ENCODE peak calls at places on chromosomes 2 and 18, in six cellular contexts. One of them, this sample, is unnamed.

GRCh38 chr2:105125428-105125827 is 87.6 kb downstream of the MRPS9 start:
- DNase-seq in substantia nigra: no peak
- DNase-seq in hypothalamus: no peak
- DNase-seq in CD8-positive, alpha-beta memory T cell: no peak
- DNase-seq in CD8-positive, alpha-beta T cell: no peak
- DNase-seq in NCI-H774: no peak
- DNase-seq in this sample: no peak

GRCh38 chr2:217790681-217791392 is 212.0 kb downstream of the TNS1 start:
- DNase-seq in substantia nigra: no peak
- DNase-seq in hypothalamus: no peak
- DNase-seq in CD8-positive, alpha-beta memory T cell: no peak
- DNase-seq in NCI-H774: no peak
- DNase-seq in CD8-positive, alpha-beta T cell: no peak
- DNase-seq in this sample: no peak

GRCh38 chr18:55323051-55323994 is 264.7 kb downstream of the TCF4 start:
- DNase-seq in substantia nigra: no peak
- DNase-seq in hypothalamus: no peak
- DNase-seq in NCI-H774: no peak
- DNase-seq in CD8-positive, alpha-beta T cell: no peak
- DNase-seq in CD8-positive, alpha-beta memory T cell: no peak
- DNase-seq in this sample: no peak

GRCh38 chr18:48962252-48962856 is 11.6 kb upstream of the SMAD7 start:
- DNase-seq in hypothalamus: no peak
- DNase-seq in NCI-H774: no peak
- DNase-seq in CD8-positive, alpha-beta memory T cell: no peak
- DNase-seq in CD8-positive, alpha-beta T cell: no peak
- DNase-seq in substantia nigra: no peak
- DNase-seq in this sample: no peak

GRCh38 chr18:29028560-29028959 is 851.6 kb upstream of the CDH2 start:
- DNase-seq in substantia nigra: no peak
- DNase-seq in CD8-positive, alpha-beta T cell: no peak
- DNase-seq in NCI-H774: no peak
- DNase-seq in CD8-positive, alpha-beta memory T cell: no peak
- DNase-seq in hypothalamus: no peak
- DNase-seq in this sample: no peak

GRCh38 chr2:71952572-71953188 is 195.0 kb downstream of the CYP26B1 start:
- DNase-seq in CD8-positive, alpha-beta T cell: no peak
- DNase-seq in NCI-H774: no peak
- DNase-seq in hypothalamus: no peak
- DNase-seq in substantia nigra: no peak
- DNase-seq in CD8-positive, alpha-beta memory T cell: no peak
- DNase-seq in this sample: no peak

GRCh38 chr2:160352492-160352891 is 141.1 kb downstream of the RBMS1 start:
- DNase-seq in CD8-positive, alpha-beta T cell: no peak
- DNase-seq in substantia nigra: no peak
- DNase-seq in CD8-positive, alpha-beta memory T cell: no peak
- DNase-seq in NCI-H774: no peak
- DNase-seq in hypothalamus: no peak
- DNase-seq in this sample: no peak

GRCh38 chr2:75466708-75467311 is 93.9 kb downstream of the EVA1A start:
- DNase-seq in hypothalamus: no peak
- DNase-seq in substantia nigra: no peak
- DNase-seq in CD8-positive, alpha-beta memory T cell: no peak
- DNase-seq in NCI-H774: no peak
- DNase-seq in CD8-positive, alpha-beta T cell: peak; percentile 13
- DNase-seq in this sample: peak; percentile 59

GRCh38 chr2:75076088-75076487 is 117.6 kb downstream of the POLE4 start:
- DNase-seq in hypothalamus: no peak
- DNase-seq in NCI-H774: peak; percentile 84
- DNase-seq in CD8-positive, alpha-beta memory T cell: no peak
- DNase-seq in substantia nigra: no peak
- DNase-seq in CD8-positive, alpha-beta T cell: no peak
- DNase-seq in this sample: peak; percentile 79

GRCh38 chr2:218219934-218220333 is 2.9 kb downstream of the ARPC2 start:
- DNase-seq in CD8-positive, alpha-beta memory T cell: no peak
- DNase-seq in hypothalamus: no peak
- DNase-seq in substantia nigra: no peak
- DNase-seq in CD8-positive, alpha-beta T cell: no peak
- DNase-seq in NCI-H774: no peak
- DNase-seq in this sample: no peak

GRCh38 chr2:9327873-9328352 is 95.4 kb downstream of the ITGB1BP1 start:
- DNase-seq in substantia nigra: no peak
- DNase-seq in CD8-positive, alpha-beta T cell: no peak
- DNase-seq in CD8-positive, alpha-beta memory T cell: no peak
- DNase-seq in NCI-H774: peak; percentile 7
- DNase-seq in hypothalamus: no peak
- DNase-seq in this sample: no peak

GRCh38 chr2:1677833-1678165 is 66.5 kb downstream of the PXDN start:
- DNase-seq in substantia nigra: no peak
- DNase-seq in hypothalamus: no peak
- DNase-seq in NCI-H774: no peak
- DNase-seq in CD8-positive, alpha-beta memory T cell: no peak
- DNase-seq in CD8-positive, alpha-beta T cell: no peak
- DNase-seq in this sample: no peak

GRCh38 chr2:166384774-166385173 is 9.0 kb upstream of the SCN9A start:
- DNase-seq in CD8-positive, alpha-beta T cell: no peak
- DNase-seq in NCI-H774: no peak
- DNase-seq in CD8-positive, alpha-beta memory T cell: no peak
- DNase-seq in substantia nigra: no peak
- DNase-seq in hypothalamus: no peak
- DNase-seq in this sample: no peak

GRCh38 chr18:8890957-8891464 is 185.7 kb downstream of the MTCL1 start:
- DNase-seq in hypothalamus: no peak
- DNase-seq in substantia nigra: no peak
- DNase-seq in CD8-positive, alpha-beta T cell: no peak
- DNase-seq in NCI-H774: no peak
- DNase-seq in CD8-positive, alpha-beta memory T cell: no peak
- DNase-seq in this sample: no peak